ENCODE peak calls at places on chromosomes 3 and 15, in six cellular contexts. G is mesendoderm, M is SK-N-SH, A is astrocyte, S is endodermal cell, Q is HCT116. F is an unnamed sample.

GRCh38 chr3:46705751-46706572 is 4.8 kb downstream of the TMIE start:
- DNase-seq in A (peak), Q (no peak), M (no peak), G (peak), S (peak), F (peak)

GRCh38 chr3:80688814-80689213 is 921.0 kb upstream of the ROBO1 start:
- DNase-seq in A (peak), M (peak), S (no peak), Q (no peak), G (peak), F (peak)

GRCh38 chr3:32276279-32276841 is 37.9 kb downstream of the CMTM8 start:
- DNase-seq in A (peak), S (no peak), G (no peak), M (no peak), Q (no peak), F (peak)

GRCh38 chr15:41511331-41512077 is 2.1 kb downstream of the LTK start:
- DNase-seq in A (no peak), S (peak), G (no peak), M (no peak), Q (no peak), F (no peak)

GRCh38 chr3:138974467-138974866 is 27.4 kb downstream of the FOXL2NB start:
- DNase-seq in Q (no peak), M (no peak), S (no peak), G (no peak), A (no peak), F (no peak)

GRCh38 chr3:177944228-177944661 is 592.0 kb upstream of the KCNMB2 start:
- DNase-seq in G (no peak), S (no peak), Q (no peak), A (no peak), M (no peak), F (no peak)

GRCh38 chr3:79491029-79491634 is 276.7 kb downstream of the ROBO1 start:
- DNase-seq in M (no peak), G (no peak), S (no peak), Q (no peak), A (peak), F (peak)

GRCh38 chr15:22257047-22257667 is 176.8 kb downstream of the OR4M2 start:
- DNase-seq in M (peak), Q (no peak), S (no peak), A (no peak), G (no peak), F (no peak)

GRCh38 chr15:63052961-63053698 is 10.6 kb downstream of the TPM1 start:
- DNase-seq in G (peak), S (peak), Q (no peak), A (no peak), M (peak), F (peak)

GRCh38 chr3:14235003-14235876 is 56.6 kb downstream of the LSM3 start:
- DNase-seq in Q (no peak), A (no peak), M (no peak), G (peak), S (no peak), F (no peak)

GRCh38 chr15:70038730-70039392 is 58.9 kb downstream of the TLE3 start:
- DNase-seq in Q (no peak), A (no peak), S (no peak), M (no peak), G (no peak), F (no peak)

GRCh38 chr3:69181592-69182211 is 59.3 kb upstream of the LMOD3 start:
- DNase-seq in M (no peak), Q (no peak), S (no peak), G (peak), A (peak), F (peak)

GRCh38 chr3:66302288-66302687 is 81.5 kb downstream of the SLC25A26 start:
- DNase-seq in M (no peak), Q (no peak), S (no peak), G (no peak), A (no peak), F (no peak)

GRCh38 chr15:82662641-82663040 is 15.5 kb upstream of the CPEB1 start:
- DNase-seq in A (no peak), Q (no peak), M (no peak), G (no peak), S (no peak), F (no peak)

GRCh38 chr3:60660026-60660425 is 591.2 kb downstream of the FHIT start:
- DNase-seq in Q (no peak), G (peak), M (no peak), S (no peak), A (no peak), F (no peak)

GRCh38 chr3:32592696-32593353 is 22.2 kb upstream of the DYNC1LI1 start:
- DNase-seq in Q (no peak), S (peak), A (no peak), G (no peak), M (no peak), F (no peak)

GRCh38 chr3:116139607-116140006 is 305.7 kb downstream of the LSAMP start:
- DNase-seq in A (no peak), Q (no peak), G (no peak), S (no peak), M (no peak), F (no peak)

GRCh38 chr3:114451561-114452018 is 157.8 kb downstream of the TIGIT start:
- DNase-seq in S (no peak), M (no peak), Q (no peak), A (peak), G (no peak), F (no peak)

GRCh38 chr3:99943931-99944761 is 126.5 kb downstream of the CMSS1 start:
- DNase-seq in M (no peak), G (no peak), A (peak), S (no peak), Q (no peak), F (no peak)

GRCh38 chr3:197686899-197687298 is 49.8 kb downstream of the RUBCN start:
- DNase-seq in G (no peak), Q (no peak), A (no peak), M (no peak), S (no peak), F (no peak)

GRCh38 chr15:58307313-58307961 is 124.4 kb upstream of the LIPC start:
- DNase-seq in S (no peak), G (no peak), Q (no peak), A (peak), M (peak), F (peak)

GRCh38 chr15:58047149-58047548 is 18.4 kb downstream of the ALDH1A2 start:
- DNase-seq in G (no peak), S (no peak), M (no peak), Q (no peak), A (no peak), F (no peak)

GRCh38 chr3:64668582-64669510 is 19.0 kb downstream of the ADAMTS9 start:
- DNase-seq in Q (no peak), M (no peak), S (no peak), G (peak), A (no peak), F (no peak)

GRCh38 chr3:155631323-155632019 is 113.4 kb downstream of the PLCH1 start:
- DNase-seq in M (no peak), G (no peak), A (peak), S (no peak), Q (no peak), F (peak)

GRCh38 chr3:132444333-132444732 is 27.0 kb downstream of the DNAJC13 start:
- DNase-seq in M (no peak), S (no peak), G (no peak), A (no peak), Q (no peak), F (peak)

GRCh38 chr3:168091299-168091852 is 4.3 kb downstream of the GOLIM4 start:
- DNase-seq in G (peak), S (no peak), M (no peak), Q (no peak), A (no peak), F (no peak)

GRCh38 chr15:31563421-31563820 is 236.8 kb downstream of the KLF13 start:
- DNase-seq in S (no peak), A (no peak), Q (no peak), G (no peak), M (no peak), F (no peak)

GRCh38 chr15:68205949-68206539 is 912 bp upstream of the CALML4 start:
- DNase-seq in G (peak), S (peak), M (no peak), Q (no peak), A (no peak), F (no peak)

GRCh38 chr3:182862159-182862860 is 69.0 kb downstream of the ATP11B start:
- DNase-seq in G (no peak), A (no peak), S (no peak), M (no peak), Q (no peak), F (no peak)

GRCh38 chr3:135927170-135927569 is 38.4 kb upstream of the PPP2R3A start:
- DNase-seq in Q (no peak), G (no peak), A (no peak), S (no peak), M (peak), F (peak)

GRCh38 chr3:54755746-54756145 is 172.1 kb downstream of the LRTM1 start:
- DNase-seq in M (no peak), A (no peak), G (no peak), S (no peak), Q (no peak), F (peak)

GRCh38 chr3:12143949-12144504 is 14.7 kb downstream of the TIMP4 start:
- DNase-seq in Q (no peak), A (peak), S (no peak), M (no peak), G (no peak), F (peak)

GRCh38 chr3:35200056-35200455 is 439.3 kb upstream of the ARPP21 start:
- DNase-seq in A (peak), Q (no peak), M (no peak), G (peak), S (no peak), F (peak)

GRCh38 chr3:116148881-116149530 is 296.3 kb downstream of the LSAMP start:
- DNase-seq in G (peak), A (peak), Q (no peak), S (no peak), M (no peak), F (no peak)

GRCh38 chr3:39141211-39141995 is 12.0 kb downstream of the CSRNP1 start:
- DNase-seq in M (peak), S (peak), G (no peak), Q (no peak), A (peak), F (peak)

GRCh38 chr15:60074181-60074885 is 70.2 kb downstream of the FOXB1 start:
- DNase-seq in G (no peak), M (no peak), A (peak), S (no peak), Q (no peak), F (peak)

GRCh38 chr3:139588450-139588849 is 48.9 kb upstream of the RBP1 start:
- DNase-seq in M (peak), S (peak), A (no peak), Q (peak), G (peak), F (no peak)

GRCh38 chr15:98865397-98866339 is 141.9 kb downstream of the PGPEP1L start:
- DNase-seq in Q (peak), A (peak), S (no peak), G (no peak), M (peak), F (peak)

GRCh38 chr15:98863983-98864382 is 143.6 kb downstream of the PGPEP1L start:
- DNase-seq in A (no peak), M (no peak), G (no peak), Q (no peak), S (no peak), F (no peak)

GRCh38 chr15:98868564-98868963 is 139.0 kb downstream of the PGPEP1L start:
- DNase-seq in M (no peak), S (no peak), G (peak), Q (no peak), A (no peak), F (no peak)

GRCh38 chr15:98870788-98871187 is 136.8 kb downstream of the PGPEP1L start:
- DNase-seq in G (no peak), M (no peak), S (no peak), A (no peak), Q (no peak), F (no peak)

GRCh38 chr15:98866503-98866902 is 141.1 kb downstream of the PGPEP1L start:
- DNase-seq in S (no peak), M (peak), G (peak), Q (no peak), A (peak), F (peak)
- H3K9ac ChIP-seq in S (no peak), M (peak), G (no peak), Q (peak), A (peak), F (peak)

DNA sequence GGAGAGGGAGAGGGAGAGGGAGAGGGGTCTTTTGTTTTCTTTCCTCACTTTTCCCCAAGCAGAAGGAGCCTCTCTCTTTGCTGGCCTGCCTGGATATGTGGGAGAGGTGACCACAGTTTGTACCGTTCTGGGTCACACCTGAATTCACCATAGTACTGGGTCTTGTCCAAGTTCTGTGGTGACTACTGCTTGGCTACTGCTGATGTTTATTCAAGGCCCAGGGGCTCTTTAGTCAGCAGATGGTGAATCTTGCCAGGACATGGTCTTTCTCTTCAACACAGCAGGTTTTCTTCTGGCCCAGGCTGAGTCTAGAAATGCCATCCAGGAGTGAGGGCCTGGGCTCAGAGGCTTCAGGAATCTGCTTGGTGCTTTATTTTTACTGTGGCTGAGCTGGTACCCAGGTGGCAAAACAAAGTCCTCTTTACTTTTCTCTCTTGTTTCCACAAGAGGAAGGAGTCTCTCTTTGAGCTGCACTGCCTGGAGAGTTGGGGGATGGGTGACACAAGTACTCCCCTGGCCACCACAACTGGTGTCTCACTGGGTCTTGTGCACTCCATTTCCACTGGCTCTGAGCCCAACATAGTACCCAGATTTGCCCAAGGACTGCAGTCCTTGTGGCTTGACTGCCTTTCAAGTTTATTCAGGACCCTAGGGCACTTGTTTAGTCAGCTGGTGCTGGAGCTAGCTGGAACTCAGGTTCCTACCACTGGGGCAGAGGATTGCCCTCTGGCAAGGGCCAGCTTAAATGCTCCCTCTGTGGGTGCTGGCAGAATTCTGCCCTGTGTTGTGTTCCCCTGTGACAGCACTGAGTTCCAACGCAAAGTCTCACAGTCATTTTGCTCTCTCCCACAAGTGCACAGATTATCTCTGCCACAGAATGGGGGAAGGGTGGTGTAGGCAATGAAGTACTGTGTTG is 16.8 kb upstream of the CCNDBP1 start:
- DNase-seq in A (peak), Q (no peak), G (no peak), S (peak), M (no peak), F (no peak)
- H3K9ac ChIP-seq in A (no peak), Q (no peak), G (no peak), S (no peak), M (no peak), F (no peak)

DNA sequence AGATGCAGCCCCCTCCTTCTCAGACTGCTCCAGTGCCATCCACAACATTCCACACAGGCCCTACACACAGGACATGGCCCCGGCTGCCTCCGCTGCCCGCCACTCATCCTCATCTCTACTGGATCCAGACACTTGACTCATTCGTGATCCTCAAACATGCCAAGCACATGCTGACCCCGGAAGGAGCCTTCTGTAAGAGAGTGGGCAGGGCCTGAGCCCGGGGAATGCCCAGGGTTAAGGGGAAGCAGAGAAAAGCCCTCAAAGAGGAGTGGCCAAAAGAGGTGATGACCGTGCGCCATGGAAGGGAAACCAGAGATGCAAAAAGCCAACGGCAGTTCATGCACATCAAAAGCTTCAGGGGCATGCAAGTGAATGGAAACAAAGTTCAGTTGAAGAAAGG is 46.1 kb downstream of the RFTN1 start:
- DNase-seq in M (no peak), Q (no peak), A (no peak), G (no peak), S (no peak), F (no peak)
- H3K9ac ChIP-seq in M (no peak), Q (no peak), A (peak), G (no peak), S (no peak), F (no peak)

GRCh38 chr15:80988148-80988796 is 1.3 kb downstream of the MESD start:
- DNase-seq in Q (no peak), G (no peak), A (no peak), M (no peak), S (no peak), F (no peak)
- H3K9ac ChIP-seq in Q (peak), G (peak), A (peak), M (peak), S (peak), F (peak)

GRCh38 chr15:78921940-78922339 is 22.9 kb downstream of the CTSH start:
- DNase-seq in G (no peak), Q (no peak), S (peak), M (no peak), A (no peak), F (no peak)

GRCh38 chr15:78914027-78914764 is 30.6 kb downstream of the CTSH start:
- DNase-seq in A (peak), S (peak), M (no peak), G (peak), Q (no peak), F (no peak)

GRCh38 chr15:78915341-78916087 is 29.3 kb downstream of the CTSH start:
- DNase-seq in S (peak), G (no peak), A (peak), M (no peak), Q (no peak), F (no peak)

GRCh38 chr15:78921517-78921916 is 23.3 kb downstream of the CTSH start:
- DNase-seq in Q (no peak), M (no peak), S (no peak), G (no peak), A (no peak), F (no peak)

DNA sequence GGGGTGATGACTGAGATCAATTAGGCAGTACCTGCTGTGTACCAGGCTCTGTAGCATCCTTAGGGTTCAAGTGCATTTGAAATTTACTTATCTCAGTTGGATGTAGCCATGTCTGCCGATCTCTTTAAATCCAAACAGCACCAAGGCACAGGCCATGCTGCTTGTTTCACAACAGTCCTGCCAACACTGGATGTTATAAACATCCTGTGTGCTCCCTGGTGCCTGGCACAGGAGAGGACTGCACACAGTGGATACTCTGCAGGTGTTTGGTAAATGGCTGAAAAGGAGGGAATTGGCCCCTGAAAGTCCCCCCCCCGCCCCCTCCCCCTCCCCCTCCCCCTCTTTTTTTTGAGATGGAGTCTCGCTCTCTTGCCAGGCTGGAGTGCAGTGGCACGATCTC is 27.0 kb downstream of the CTSH start:
- DNase-seq in S (no peak), G (no peak), Q (no peak), A (no peak), M (no peak), F (no peak)
- H3K9ac ChIP-seq in S (no peak), G (no peak), Q (no peak), A (no peak), M (no peak), F (no peak)

F was measured in adipocyte.